ENCODE peak calls at places on chromosomes 16 and 17, in seven cellular contexts. S is astrocyte of the spinal cord, R is epithelial cell of esophagus, L is fibroblast of villous mesenchyme, E is hepatocyte, P is lung, Z is HFF-Myc. T is an unnamed sample.

GRCh38 chr17:33072421-33073175 is 81.0 kb downstream of the SPACA3 start:
- DNase-seq in Z (no peak), R (peak), E (no peak), S (peak), L (no peak), P (no peak), T (no peak)

GRCh38 chr16:29995330-29995910 is at the start of gene HIRIP3:
- DNase-seq in P (peak), E (peak), R (peak), L (peak), S (peak), Z (no peak), T (peak)

GRCh38 chr17:7775058-7775457 is 57.5 kb downstream of the DNAH2 start:
- DNase-seq in P (no peak), S (no peak), Z (no peak), E (no peak), R (no peak), L (no peak), T (no peak)

GRCh38 chr17:7704601-7705268 is at the start of gene EFNB3:
- DNase-seq in R (peak), Z (no peak), E (peak), L (peak), P (no peak), S (peak), T (no peak)

GRCh38 chr16:66408181-66409048 is 18.7 kb upstream of the BEAN1 start:
- DNase-seq in R (peak), Z (peak), L (peak), E (peak), P (no peak), S (peak), T (no peak)

GRCh38 chr16:89575247-89576172 is at the start of gene CPNE7:
- DNase-seq in S (peak), Z (no peak), R (no peak), P (no peak), E (no peak), L (no peak), T (no peak)

GRCh38 chr17:44591223-44591622 is 33.9 kb downstream of the FZD2 start:
- DNase-seq in S (no peak), P (no peak), E (no peak), R (no peak), Z (no peak), L (no peak), T (no peak)

GRCh38 chr17:70369296-70369855 is 200.0 kb downstream of the KCNJ2 start:
- DNase-seq in P (no peak), S (peak), Z (no peak), R (no peak), E (no peak), L (no peak), T (no peak)

GRCh38 chr17:77753691-77754265 is 204.7 kb upstream of the TNRC6C start:
- DNase-seq in R (no peak), S (no peak), E (no peak), Z (no peak), L (no peak), P (no peak), T (no peak)

GRCh38 chr17:77750427-77751043 is 208.0 kb upstream of the TNRC6C start:
- DNase-seq in P (no peak), R (no peak), E (no peak), Z (no peak), S (no peak), L (no peak), T (no peak)

GRCh38 chr16:48384982-48385271 is 286 bp downstream of the SIAH1 start:
- DNase-seq in R (no peak), S (peak), Z (no peak), L (peak), P (no peak), E (no peak), T (no peak)

GRCh38 chr17:77054926-77055325 is 85.8 kb upstream of the SEC14L1 start:
- DNase-seq in E (no peak), S (no peak), P (no peak), L (no peak), Z (no peak), R (no peak), T (no peak)

GRCh38 chr16:70348991-70349390 is 2.3 kb downstream of the DDX19A start:
- DNase-seq in Z (no peak), S (no peak), P (no peak), L (no peak), R (no peak), E (no peak), T (no peak)

GRCh38 chr17:57406131-57406980 is 150.0 kb downstream of the MSI2 start:
- DNase-seq in Z (no peak), P (no peak), R (no peak), L (peak), E (no peak), S (peak), T (peak)

GRCh38 chr16:22317001-22317530 is 19.9 kb downstream of the POLR3E start:
- DNase-seq in Z (no peak), L (no peak), R (no peak), P (no peak), E (no peak), S (no peak), T (no peak)

GRCh38 chr17:59506907-59507726 is 58.3 kb upstream of the DHX40 start:
- DNase-seq in R (no peak), L (peak), E (no peak), S (no peak), P (no peak), Z (no peak), T (no peak)

GRCh38 chr17:4331614-4332013 is 34.9 kb downstream of the UBE2G1 start:
- DNase-seq in R (no peak), S (no peak), L (peak), Z (no peak), P (no peak), E (no peak), T (no peak)

GRCh38 chr17:36928450-36929125 is 8.7 kb upstream of the LHX1 start:
- DNase-seq in E (no peak), P (no peak), S (no peak), Z (no peak), L (no peak), R (no peak), T (no peak)

GRCh38 chr16:68385371-68385770 is 62.9 kb downstream of the SMPD3 start:
- DNase-seq in P (no peak), Z (no peak), S (no peak), R (no peak), L (no peak), E (no peak), T (no peak)
- H3K4me3 ChIP-seq in P (no peak), Z (no peak), S (no peak), R (no peak), L (no peak), E (no peak), T (no peak)

DNA sequence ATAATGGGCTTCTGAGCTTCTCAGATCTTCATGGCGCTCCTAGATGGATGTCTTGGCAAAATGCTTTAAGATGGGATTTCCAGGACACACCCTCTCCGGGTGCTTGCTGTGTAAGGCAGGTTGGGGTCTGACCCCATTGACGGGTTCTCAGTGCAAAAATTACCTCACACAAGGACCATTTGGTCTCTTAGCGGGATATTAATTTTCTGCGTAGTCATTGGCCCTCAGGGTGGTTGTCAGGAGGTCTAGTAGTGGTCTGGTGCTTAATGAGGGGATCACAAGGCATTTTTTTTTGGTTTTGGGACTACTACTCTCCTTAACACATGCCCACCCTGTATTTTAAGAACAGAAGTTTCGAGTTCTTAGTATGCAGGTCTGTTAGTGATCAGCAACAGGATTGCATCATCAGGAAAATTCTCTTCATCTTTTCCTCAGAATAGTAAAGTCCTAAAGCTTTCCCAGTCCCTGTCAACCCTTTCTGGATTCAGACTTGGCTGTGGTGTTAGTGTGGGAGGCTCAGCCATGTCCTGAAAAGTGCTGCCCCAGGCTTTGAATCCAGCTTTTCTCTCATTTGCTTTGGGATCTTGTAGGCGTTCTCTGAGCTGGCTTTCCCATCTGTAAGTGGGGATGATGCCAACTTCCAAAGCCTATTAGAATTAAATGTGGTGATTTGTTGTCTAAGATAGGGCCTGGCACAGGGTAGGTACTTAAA is 2.8 kb downstream of the ALKBH5 start:
- DNase-seq in S (peak), P (no peak), Z (no peak), L (peak), R (no peak), E (no peak), T (no peak)
- H3K4me3 ChIP-seq in S (peak), P (peak), Z (peak), L (peak), R (peak), E (peak), T (peak)

GRCh38 chr17:74853048-74853397 is 6.7 kb downstream of the GRIN2C start:
- DNase-seq in L (no peak), E (no peak), S (no peak), P (no peak), Z (no peak), R (no peak), T (no peak)
- H3K4me3 ChIP-seq in L (no peak), E (no peak), S (no peak), P (no peak), Z (no peak), R (no peak), T (no peak)

GRCh38 chr17:50693041-50693682 is 14.6 kb downstream of the ANKRD40 start:
- DNase-seq in P (no peak), E (no peak), R (peak), S (peak), L (no peak), Z (no peak), T (no peak)

GRCh38 chr17:50689956-50690886 is 17.5 kb downstream of the ANKRD40 start:
- DNase-seq in S (peak), L (peak), E (no peak), Z (no peak), R (peak), P (no peak), T (no peak)

GRCh38 chr17:50690887-50691549 is 16.7 kb downstream of the ANKRD40 start:
- DNase-seq in P (no peak), E (no peak), S (no peak), Z (no peak), L (no peak), R (no peak), T (no peak)

GRCh38 chr17:50691550-50692447 is 15.9 kb downstream of the ANKRD40 start:
- DNase-seq in E (no peak), R (no peak), P (peak), L (peak), Z (no peak), S (no peak), T (no peak)

DNA sequence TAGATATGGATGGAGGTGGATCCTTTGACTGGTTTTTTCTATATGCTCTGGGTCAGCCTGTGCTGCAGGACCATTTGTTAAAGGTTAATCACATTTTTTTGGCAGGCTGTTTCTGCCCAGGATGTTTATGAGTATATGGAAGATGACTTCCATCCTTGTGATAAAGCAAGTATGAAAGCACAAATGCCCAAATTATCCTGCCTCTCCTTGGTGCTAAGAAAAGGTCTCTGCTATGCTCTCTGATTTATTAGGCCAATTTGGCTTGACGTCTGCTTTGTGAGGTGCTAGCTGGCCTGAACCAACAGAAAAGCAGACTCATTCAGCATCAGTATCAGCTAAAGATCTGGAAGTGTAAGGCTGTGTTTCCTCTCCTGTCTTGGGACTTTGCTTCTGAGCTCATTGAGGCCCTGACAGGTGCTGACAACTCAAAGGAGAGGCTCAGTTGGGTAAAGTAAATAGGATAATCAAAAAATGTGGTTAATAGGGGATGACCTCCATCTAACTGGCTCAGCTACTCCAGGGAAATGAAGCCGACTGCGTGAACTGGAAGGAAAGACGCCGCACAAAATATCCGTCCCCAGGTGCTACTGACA is 15.2 kb downstream of the ANKRD40 start:
- DNase-seq in Z (no peak), E (no peak), L (no peak), S (no peak), R (no peak), P (no peak), T (no peak)
- H3K4me3 ChIP-seq in Z (no peak), E (no peak), L (no peak), S (no peak), R (no peak), P (no peak), T (no peak)

GRCh38 chr17:79742951-79743476 is 12.3 kb downstream of the ENPP7 start:
- DNase-seq in S (no peak), R (no peak), P (no peak), L (no peak), E (peak), Z (no peak), T (no peak)

GRCh38 chr17:79742589-79742918 is 11.8 kb downstream of the ENPP7 start:
- DNase-seq in Z (no peak), P (no peak), R (no peak), L (no peak), E (no peak), S (no peak), T (no peak)

GRCh38 chr17:79741751-79742588 is 11.2 kb downstream of the ENPP7 start:
- DNase-seq in L (peak), P (peak), Z (no peak), R (peak), E (peak), S (peak), T (peak)

GRCh38 chr17:79740413-79740812 is 9.7 kb downstream of the ENPP7 start:
- DNase-seq in P (no peak), R (no peak), S (no peak), E (peak), Z (no peak), L (no peak), T (no peak)

GRCh38 chr17:79741401-79741750 is 10.6 kb downstream of the ENPP7 start:
- DNase-seq in L (no peak), P (no peak), S (no peak), R (no peak), Z (no peak), E (no peak), T (no peak)
- H3K4me3 ChIP-seq in L (no peak), P (no peak), S (no peak), R (no peak), Z (no peak), E (no peak), T (no peak)

GRCh38 chr17:61250335-61250890 is 149.2 kb upstream of the TBX2 start:
- DNase-seq in Z (no peak), L (peak), P (no peak), S (peak), R (peak), E (peak), T (no peak)
- H3K4me3 ChIP-seq in Z (no peak), L (peak), P (no peak), S (no peak), R (no peak), E (no peak), T (no peak)

DNA sequence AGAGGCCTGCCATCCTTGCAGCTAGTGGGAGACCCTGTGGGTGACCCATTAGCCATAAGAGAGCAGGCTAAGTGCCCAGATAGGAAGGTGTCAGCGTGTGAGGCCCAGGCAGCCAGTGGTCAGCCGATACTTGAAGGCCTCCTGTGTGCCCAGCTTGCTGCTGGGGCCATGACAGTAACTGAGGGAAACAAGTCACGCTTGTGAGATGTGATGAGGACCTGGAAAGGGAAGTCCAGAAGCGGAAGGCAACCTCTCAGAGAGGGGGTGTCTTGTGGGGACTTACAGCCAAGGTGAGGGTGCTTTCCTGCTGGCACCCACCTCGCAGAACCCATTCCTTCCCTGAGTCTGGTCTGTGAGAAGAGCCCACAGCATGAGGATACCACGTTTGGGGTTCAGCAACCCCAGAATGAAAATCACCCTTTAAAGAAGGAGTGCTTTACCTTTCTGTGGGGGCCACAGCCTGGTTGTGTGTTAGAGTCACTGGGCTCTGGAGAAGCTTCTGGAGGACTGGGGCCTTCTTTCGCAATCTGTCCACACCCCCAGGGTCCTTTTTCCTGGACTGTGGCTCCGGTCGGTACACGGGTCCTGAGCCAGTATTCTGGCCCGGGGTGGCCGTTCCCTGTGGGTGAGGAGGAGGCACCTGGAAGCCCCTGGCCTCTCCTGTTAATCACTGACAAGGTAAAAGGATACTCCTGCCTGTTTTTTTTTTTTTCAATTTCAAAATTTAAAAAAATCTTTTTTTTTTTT is 53.9 kb downstream of the PLCG2 start:
- DNase-seq in Z (no peak), R (no peak), E (no peak), L (no peak), P (no peak), S (no peak), T (no peak)
- H3K4me3 ChIP-seq in Z (no peak), R (no peak), E (no peak), L (no peak), P (no peak), S (no peak), T (no peak)

T was measured in ovary.